ENCODE peak calls at places on chromosomes 12 and 14, in four cellular contexts. R is A549, S is suprapubic skin, N is SK-N-SH. G is an unnamed sample.
A peak's percentile ranks its signal among the peaks of the same experiment; 100 is the strongest.

GRCh38 chr12:6952860-6953416 is 1.8 kb downstream of the PTPN6 start:
- DNase-seq in R (no peak), S (no peak), N (peak; percentile 8), G (no peak)

GRCh38 chr14:55610717-55611370 is 30.8 kb downstream of the KTN1 start:
- DNase-seq in R (no peak), S (no peak), N (no peak), G (no peak)

GRCh38 chr12:100141666-100141997 is 1.0 kb downstream of the BLTP3B start:
- DNase-seq in R (no peak), S (no peak), N (no peak), G (peak; percentile 62)

GRCh38 chr12:66550626-66551025 is 128.2 kb downstream of the GRIP1 start:
- DNase-seq in R (no peak), S (no peak), N (no peak), G (no peak)

GRCh38 chr14:93231129-93231979 is 24.3 kb downstream of the UBR7 start:
- DNase-seq in R (peak; percentile 78), S (no peak), N (peak; percentile 95), G (no peak)

GRCh38 chr12:120997448-120997847 is 18.8 kb downstream of the C12orf43 start:
- DNase-seq in R (no peak), S (no peak), N (peak; percentile 23), G (no peak)

GRCh38 chr12:9634177-9634803 is 26.6 kb upstream of the KLRB1 start:
- DNase-seq in R (peak; percentile 32), S (no peak), N (peak; percentile 35), G (no peak)

GRCh38 chr14:98633380-98633779 is 638.6 kb downstream of the BCL11B start:
- DNase-seq in R (no peak), S (no peak), N (no peak), G (no peak)

GRCh38 chr12:90331262-90331661 is 622.6 kb upstream of the ATP2B1 start:
- DNase-seq in R (no peak), S (no peak), N (no peak), G (no peak)

GRCh38 chr12:95218164-95218851 is 701 bp downstream of the VEZT start:
- DNase-seq in R (peak; percentile 59), S (no peak), N (no peak), G (no peak)

GRCh38 chr14:24630872-24631477 is 3.0 kb downstream of the GZMB start:
- DNase-seq in R (no peak), S (no peak), N (no peak), G (no peak)

GRCh38 chr14:101235042-101235871 is 326.0 kb upstream of the DIO3 start:
- DNase-seq in R (peak; percentile 78), S (peak; percentile 78), N (peak; percentile 95), G (peak; percentile 48)

GRCh38 chr14:65472189-65472588 is 59.7 kb downstream of the FUT8 start:
- DNase-seq in R (no peak), S (no peak), N (no peak), G (no peak)

GRCh38 chr14:67644428-67644827 is 24.7 kb downstream of the ARG2 start:
- DNase-seq in R (no peak), S (no peak), N (no peak), G (no peak)

GRCh38 chr14:55772521-55772920 is 192.5 kb downstream of the KTN1 start:
- DNase-seq in R (no peak), S (no peak), N (no peak), G (no peak)

DNA sequence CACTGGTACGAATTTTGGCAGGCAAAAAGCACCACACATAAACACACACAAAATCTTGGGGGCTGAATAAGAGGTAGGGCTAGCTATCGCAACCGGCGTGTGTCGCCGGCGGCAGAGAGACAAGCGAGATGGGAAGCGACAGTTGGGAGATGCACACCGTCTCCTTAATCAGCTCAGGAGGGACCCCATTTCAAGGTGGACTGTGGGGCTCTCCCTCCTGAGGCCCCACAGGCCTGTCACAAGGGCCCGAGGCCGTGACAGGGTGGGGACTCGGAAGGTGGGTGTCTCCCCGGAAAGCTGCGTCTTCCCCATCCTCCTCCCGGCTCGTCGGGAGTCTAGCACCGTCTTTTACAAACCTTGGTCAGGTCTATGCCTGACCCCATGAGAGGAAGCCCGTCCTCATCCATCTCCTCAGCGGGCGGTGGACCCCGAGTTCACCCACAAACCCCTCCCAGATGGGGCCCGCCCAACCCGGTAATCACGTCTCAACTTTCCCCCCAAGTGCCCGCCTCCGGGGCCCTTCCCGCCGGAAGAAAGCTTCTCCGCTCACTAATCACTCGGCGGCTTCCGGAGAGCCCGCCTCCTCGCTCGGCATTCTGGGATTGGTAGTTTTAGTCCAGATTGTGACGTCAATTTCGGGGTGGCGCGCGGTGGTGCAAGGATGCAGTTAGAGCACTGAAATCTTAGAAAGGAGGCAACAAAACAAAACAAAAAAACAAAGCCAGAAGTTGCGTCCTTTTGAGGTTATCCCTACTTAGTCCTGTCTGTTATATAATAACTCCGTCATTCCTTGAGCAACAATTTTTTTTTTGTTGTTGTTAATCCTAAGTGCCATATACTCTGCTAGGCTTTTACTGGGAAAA is at the start of gene WASHC3:
- DNase-seq in R (peak; percentile 80), S (peak; percentile 98), N (peak; percentile 84), G (peak; percentile 95)
- TF ChIP-seq EP300 in R (no peak), S (no peak), N (no peak), G (no peak)

GRCh38 chr12:49059063-49059384 is 1.6 kb downstream of the KMT2D start:
- DNase-seq in R (peak; percentile 40), S (no peak), N (peak; percentile 36), G (no peak)
- H3K4me1 ChIP-seq in R (peaks cover 34% of the 10 kb centered on the region), S (peaks cover 54% of the 10 kb centered on the region), N (peaks cover 17% of the 10 kb centered on the region), G (peaks cover 21% of the 10 kb centered on the region)

GRCh38 chr12:92495108-92495507 is 207.7 kb upstream of the PLEKHG7 start:
- DNase-seq in R (no peak), S (no peak), N (no peak), G (no peak)
- TF ChIP-seq EP300 in R (no peak), S (no peak), N (no peak), G (no peak)

DNA sequence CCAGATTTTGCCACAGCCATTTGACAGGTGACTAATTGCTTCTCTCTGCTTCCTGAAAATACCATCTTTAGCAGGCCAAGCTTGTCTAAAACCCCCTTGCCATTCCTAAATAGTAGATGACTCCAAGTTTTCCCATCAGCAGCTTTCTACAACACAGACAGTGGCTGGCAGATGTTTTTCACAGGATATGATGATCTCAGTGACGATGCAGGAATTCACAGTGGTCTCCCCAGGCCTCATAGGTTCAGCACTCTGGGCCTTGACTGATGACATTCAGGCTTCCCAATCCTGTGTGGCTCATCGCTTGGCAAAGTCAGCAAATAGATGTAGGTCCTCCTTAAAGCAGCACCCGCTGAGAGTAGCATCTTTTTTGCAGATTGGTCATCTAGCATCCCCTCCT is 215.9 kb upstream of the RGS6 start:
- DNase-seq in R (no peak), S (no peak), N (no peak), G (no peak)
- H3K4me1 ChIP-seq in R (no peaks in the 10 kb centered on the region), S (peaks cover 7% of the 10 kb centered on the region), N (peaks cover 58% of the 10 kb centered on the region), G (peaks cover 6% of the 10 kb centered on the region)

GRCh38 chr14:72588521-72588920 is 305.4 kb downstream of the DPF3 start:
- DNase-seq in R (no peak), S (no peak), N (no peak), G (no peak)
- TF ChIP-seq EP300 in R (no peak), S (no peak), N (no peak), G (no peak)